ENCODE peak calls at places on chromosomes 11 and 22, in five cellular contexts. One of them, this sample, is unnamed. For H3K4me1, the result is how much of the 10 kb centered on the place peaks cover.

GRCh38 chr11:44619931-44620725 is 54.7 kb downstream of the CD82 start:
- DNase-seq in testis: no peak
- DNase-seq in IMR-90: no peak
- DNase-seq in GM12878: no peak
- DNase-seq in hepatocyte: no peak
- DNase-seq in this sample: no peak

GRCh38 chr22:35119494-35119893 is 53.5 kb downstream of the ISX start:
- DNase-seq in testis: no peak
- DNase-seq in GM12878: no peak
- DNase-seq in IMR-90: no peak
- DNase-seq in hepatocyte: no peak
- DNase-seq in this sample: no peak

GRCh38 chr11:69656536-69657455 is 15.8 kb downstream of the CCND1 start:
- DNase-seq in IMR-90: peak
- DNase-seq in testis: no peak
- DNase-seq in GM12878: no peak
- DNase-seq in hepatocyte: no peak
- DNase-seq in this sample: no peak

GRCh38 chr11:726278-726915 is 20.4 kb downstream of the EPS8L2 start:
- DNase-seq in hepatocyte: peak
- DNase-seq in GM12878: no peak
- DNase-seq in IMR-90: peak
- DNase-seq in testis: peak
- DNase-seq in this sample: peak

GRCh38 chr11:70547386-70547785 is 149.1 kb downstream of the CTTN start:
- DNase-seq in hepatocyte: no peak
- DNase-seq in GM12878: no peak
- DNase-seq in testis: no peak
- DNase-seq in IMR-90: no peak
- DNase-seq in this sample: no peak

GRCh38 chr11:23570828-23571227 is 710.6 kb upstream of the CCDC179 start:
- DNase-seq in GM12878: no peak
- DNase-seq in testis: no peak
- DNase-seq in IMR-90: peak
- DNase-seq in hepatocyte: no peak
- DNase-seq in this sample: no peak

GRCh38 chr11:121964591-121964990 is 151.4 kb downstream of the BLID start:
- DNase-seq in hepatocyte: peak
- DNase-seq in GM12878: no peak
- DNase-seq in IMR-90: peak
- DNase-seq in testis: no peak
- DNase-seq in this sample: peak

GRCh38 chr11:29124436-29124835 is 892.4 kb downstream of the KCNA4 start:
- DNase-seq in hepatocyte: no peak
- DNase-seq in IMR-90: no peak
- DNase-seq in GM12878: no peak
- DNase-seq in testis: no peak
- DNase-seq in this sample: no peak

GRCh38 chr22:17972385-17973181 is 51.8 kb downstream of the MICAL3 start:
- DNase-seq in IMR-90: peak
- DNase-seq in testis: no peak
- DNase-seq in GM12878: no peak
- DNase-seq in hepatocyte: no peak
- DNase-seq in this sample: peak

GRCh38 chr11:118618991-118619375 is 11.6 kb downstream of the PHLDB1 start:
- DNase-seq in IMR-90: peak
- DNase-seq in GM12878: no peak
- DNase-seq in hepatocyte: no peak
- DNase-seq in testis: peak
- DNase-seq in this sample: peak

GRCh38 chr22:22197993-22198402 is 46.6 kb upstream of the VPREB1 start:
- DNase-seq in hepatocyte: no peak
- DNase-seq in GM12878: no peak
- DNase-seq in testis: no peak
- DNase-seq in IMR-90: no peak
- DNase-seq in this sample: no peak

GRCh38 chr22:49721211-49721763 is 106.4 kb downstream of the BRD1 start:
- DNase-seq in hepatocyte: no peak
- DNase-seq in GM12878: no peak
- DNase-seq in IMR-90: no peak
- DNase-seq in testis: no peak
- DNase-seq in this sample: no peak

GRCh38 chr11:13007182-13007581 is 1.9 kb upstream of the RASSF10 start:
- DNase-seq in GM12878: no peak
- DNase-seq in IMR-90: no peak
- DNase-seq in testis: no peak
- DNase-seq in hepatocyte: no peak
- DNase-seq in this sample: no peak

GRCh38 chr22:45962431-45962712 is 14.6 kb downstream of the WNT7B start:
- DNase-seq in testis: no peak
- DNase-seq in IMR-90: no peak
- DNase-seq in hepatocyte: no peak
- DNase-seq in GM12878: no peak
- DNase-seq in this sample: no peak

GRCh38 chr22:45964926-45965564 is 11.9 kb downstream of the WNT7B start:
- DNase-seq in testis: no peak
- DNase-seq in IMR-90: no peak
- DNase-seq in GM12878: no peak
- DNase-seq in hepatocyte: no peak
- DNase-seq in this sample: no peak

GRCh38 chr22:45962756-45963155 is 14.2 kb downstream of the WNT7B start:
- DNase-seq in IMR-90: no peak
- DNase-seq in GM12878: no peak
- DNase-seq in testis: no peak
- DNase-seq in hepatocyte: no peak
- DNase-seq in this sample: no peak

GRCh38 chr22:45964372-45964771 is 12.6 kb downstream of the WNT7B start:
- DNase-seq in hepatocyte: no peak
- DNase-seq in GM12878: no peak
- DNase-seq in testis: no peak
- DNase-seq in IMR-90: no peak
- DNase-seq in this sample: no peak

GRCh38 chr22:45963821-45964220 is 13.1 kb downstream of the WNT7B start:
- DNase-seq in testis: no peak
- DNase-seq in GM12878: no peak
- DNase-seq in IMR-90: no peak
- DNase-seq in hepatocyte: no peak
- DNase-seq in this sample: no peak
- H3K27ac ChIP-seq in testis: no peak
- H3K27ac ChIP-seq in GM12878: no peak
- H3K27ac ChIP-seq in IMR-90: no peak
- H3K27ac ChIP-seq in hepatocyte: no peak
- H3K27ac ChIP-seq in this sample: no peak

GRCh38 chr11:36352919-36353318 is 56.8 kb downstream of the PRR5L start:
- DNase-seq in testis: no peak
- DNase-seq in hepatocyte: no peak
- DNase-seq in IMR-90: no peak
- DNase-seq in GM12878: no peak
- DNase-seq in this sample: no peak
- TF ChIP-seq CTCF in testis: no peak
- TF ChIP-seq CTCF in hepatocyte: no peak
- TF ChIP-seq CTCF in IMR-90: no peak
- TF ChIP-seq CTCF in GM12878: no peak
- TF ChIP-seq CTCF in this sample: no peak

DNA sequence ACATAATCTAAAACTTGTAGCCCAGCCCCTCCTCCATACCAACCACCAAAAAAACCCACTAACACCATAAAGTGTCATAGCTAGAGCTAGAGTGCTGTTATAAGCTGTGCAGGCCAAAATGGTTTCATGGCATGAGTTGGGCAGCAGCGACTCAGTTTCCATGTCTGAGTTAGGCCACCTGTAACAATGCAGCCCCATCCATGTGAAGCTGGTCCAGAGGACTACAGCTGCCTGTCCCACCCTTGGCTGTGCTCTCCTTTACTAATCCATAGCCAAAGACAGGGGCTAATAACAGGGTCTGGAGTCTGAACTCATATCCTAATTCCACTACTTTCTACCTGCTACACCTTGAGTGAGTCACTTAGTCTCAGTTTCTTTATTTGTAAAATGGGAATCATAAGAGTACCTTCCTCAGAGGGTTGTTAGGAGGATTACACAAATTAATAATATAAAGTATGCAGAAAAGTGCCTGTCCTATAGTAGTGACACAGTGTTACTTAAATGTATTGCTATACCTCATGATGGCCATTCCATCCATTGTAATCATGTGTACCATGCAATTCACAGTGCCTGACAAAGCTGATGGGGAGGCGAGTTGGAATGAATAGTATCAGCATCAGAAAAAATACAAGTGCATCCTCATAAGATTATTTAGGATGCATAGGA is 20.6 kb downstream of the KCNQ1OT1 start:
- DNase-seq in testis: peak
- DNase-seq in GM12878: no peak
- DNase-seq in hepatocyte: no peak
- DNase-seq in IMR-90: no peak
- DNase-seq in this sample: no peak
- H3K4me1 ChIP-seq in testis: under half
- H3K4me1 ChIP-seq in GM12878: under half
- H3K4me1 ChIP-seq in hepatocyte: under half
- H3K4me1 ChIP-seq in IMR-90: under half
- H3K4me1 ChIP-seq in this sample: under half

GRCh38 chr11:75158241-75158640 is 7.3 kb downstream of the SLCO2B1 start:
- DNase-seq in GM12878: no peak
- DNase-seq in testis: no peak
- DNase-seq in IMR-90: no peak
- DNase-seq in hepatocyte: no peak
- DNase-seq in this sample: no peak

GRCh38 chr11:75159081-75159953 is 8.4 kb downstream of the SLCO2B1 start:
- DNase-seq in IMR-90: no peak
- DNase-seq in testis: no peak
- DNase-seq in hepatocyte: peak
- DNase-seq in GM12878: no peak
- DNase-seq in this sample: no peak

GRCh38 chr11:75160880-75161279 is 10.0 kb downstream of the SLCO2B1 start:
- DNase-seq in GM12878: no peak
- DNase-seq in IMR-90: no peak
- DNase-seq in hepatocyte: no peak
- DNase-seq in testis: no peak
- DNase-seq in this sample: no peak

GRCh38 chr11:75161506-75161905 is 10.6 kb downstream of the SLCO2B1 start:
- DNase-seq in IMR-90: no peak
- DNase-seq in hepatocyte: no peak
- DNase-seq in GM12878: no peak
- DNase-seq in testis: no peak
- DNase-seq in this sample: no peak

GRCh38 chr11:75160328-75160757 is 9.4 kb downstream of the SLCO2B1 start:
- DNase-seq in hepatocyte: no peak
- DNase-seq in testis: no peak
- DNase-seq in IMR-90: no peak
- DNase-seq in GM12878: no peak
- DNase-seq in this sample: no peak
- H3K27ac ChIP-seq in hepatocyte: peak
- H3K27ac ChIP-seq in testis: peak
- H3K27ac ChIP-seq in IMR-90: no peak
- H3K27ac ChIP-seq in GM12878: no peak
- H3K27ac ChIP-seq in this sample: no peak

GRCh38 chr11:77879218-77879617 is 58.3 kb downstream of the AAMDC start:
- DNase-seq in testis: peak
- DNase-seq in IMR-90: peak
- DNase-seq in GM12878: peak
- DNase-seq in hepatocyte: no peak
- DNase-seq in this sample: peak
- TF ChIP-seq CTCF in testis: no peak
- TF ChIP-seq CTCF in IMR-90: no peak
- TF ChIP-seq CTCF in GM12878: no peak
- TF ChIP-seq CTCF in hepatocyte: no peak
- TF ChIP-seq CTCF in this sample: no peak

DNA sequence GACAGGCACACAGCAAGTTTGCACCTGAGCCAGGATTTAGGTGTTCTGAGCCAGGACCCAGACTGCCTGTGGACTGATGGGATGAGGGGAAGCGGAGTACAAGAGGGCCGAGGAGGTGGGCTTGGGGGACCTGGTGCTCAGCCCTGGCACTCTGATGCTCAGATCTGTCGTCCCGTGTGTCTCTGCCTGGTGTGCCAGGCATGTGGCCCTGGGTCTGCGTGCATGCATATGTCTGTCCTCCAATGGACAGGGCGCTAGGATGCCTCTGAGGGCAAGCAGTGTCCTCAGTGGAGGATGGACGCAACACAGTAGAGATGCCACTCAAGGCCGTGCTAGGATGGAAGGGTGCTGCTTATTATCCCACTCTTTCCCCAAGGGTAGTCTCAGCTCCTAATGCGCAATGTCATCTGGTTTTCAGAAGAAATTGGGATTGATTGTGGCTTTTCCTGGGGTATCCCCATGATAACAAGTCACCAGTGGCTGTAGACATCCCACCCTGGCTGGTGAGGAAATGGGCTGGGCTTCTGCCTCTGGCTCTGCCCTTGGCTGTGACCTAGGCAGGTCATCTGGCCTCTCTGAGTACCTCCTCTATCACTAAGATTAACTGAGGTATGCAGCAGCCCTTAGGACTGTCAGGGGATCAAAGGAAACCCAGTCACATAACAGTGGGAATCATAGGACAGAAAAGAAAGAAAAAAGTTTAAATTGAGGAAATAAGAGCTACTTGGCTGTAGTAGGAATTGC is 35.7 kb upstream of the SUSD2 start:
- DNase-seq in testis: no peak
- DNase-seq in GM12878: no peak
- DNase-seq in IMR-90: no peak
- DNase-seq in hepatocyte: no peak
- DNase-seq in this sample: no peak
- H3K4me1 ChIP-seq in testis: under half
- H3K4me1 ChIP-seq in GM12878: under half
- H3K4me1 ChIP-seq in IMR-90: half or more
- H3K4me1 ChIP-seq in hepatocyte: half or more
- H3K4me1 ChIP-seq in this sample: half or more

GRCh38 chr11:128448487-128448886 is 138.9 kb downstream of the ETS1 start:
- DNase-seq in IMR-90: peak
- DNase-seq in hepatocyte: peak
- DNase-seq in GM12878: no peak
- DNase-seq in testis: no peak
- DNase-seq in this sample: no peak
- H3K27ac ChIP-seq in IMR-90: no peak
- H3K27ac ChIP-seq in hepatocyte: peak
- H3K27ac ChIP-seq in GM12878: no peak
- H3K27ac ChIP-seq in testis: no peak
- H3K27ac ChIP-seq in this sample: no peak

GRCh38 chr11:131854391-131854790 is 484.0 kb downstream of the NTM start:
- DNase-seq in testis: no peak
- DNase-seq in GM12878: no peak
- DNase-seq in IMR-90: no peak
- DNase-seq in hepatocyte: no peak
- DNase-seq in this sample: no peak
- TF ChIP-seq CTCF in testis: no peak
- TF ChIP-seq CTCF in GM12878: no peak
- TF ChIP-seq CTCF in IMR-90: no peak
- TF ChIP-seq CTCF in hepatocyte: no peak
- TF ChIP-seq CTCF in this sample: no peak

GRCh38 chr11:64390558-64390957 is 31.6 kb downstream of the RPS6KA4 start:
- DNase-seq in GM12878: no peak
- DNase-seq in hepatocyte: no peak
- DNase-seq in testis: no peak
- DNase-seq in IMR-90: no peak
- DNase-seq in this sample: no peak
- H3K4me1 ChIP-seq in GM12878: under half
- H3K4me1 ChIP-seq in hepatocyte: under half
- H3K4me1 ChIP-seq in testis: under half
- H3K4me1 ChIP-seq in IMR-90: under half
- H3K4me1 ChIP-seq in this sample: under half